ENCODE peak calls at places on chromosomes 16 and 17, in eight cellular contexts. One of them, this sample, is unnamed.
A peak's percentile ranks its signal among the peaks of the same experiment; 100 is the strongest.

GRCh38 chr16:8481810-8482209 is 108.5 kb downstream of the TMEM114 start:
- DNase-seq in AG04450: no peak
- DNase-seq in heart right ventricle: no peak
- DNase-seq in A172: no peak
- DNase-seq in A549: no peak
- DNase-seq in stromal cell of bone marrow: no peak
- DNase-seq in hippocampal formation: no peak
- DNase-seq in AG09319: no peak
- DNase-seq in this sample: no peak

GRCh38 chr16:31430380-31431052 is 2.4 kb upstream of the COX6A2 start:
- DNase-seq in heart right ventricle: no peak
- DNase-seq in AG09319: no peak
- DNase-seq in A549: no peak
- DNase-seq in hippocampal formation: no peak
- DNase-seq in AG04450: no peak
- DNase-seq in stromal cell of bone marrow: no peak
- DNase-seq in A172: no peak
- DNase-seq in this sample: no peak

GRCh38 chr17:44847581-44847980 is at the start of gene HIGD1B:
- DNase-seq in heart right ventricle: peak; percentile 59
- DNase-seq in A172: no peak
- DNase-seq in stromal cell of bone marrow: no peak
- DNase-seq in AG09319: no peak
- DNase-seq in AG04450: no peak
- DNase-seq in hippocampal formation: no peak
- DNase-seq in A549: no peak
- DNase-seq in this sample: no peak

GRCh38 chr17:73359987-73360410 is 48.2 kb upstream of the CDC42EP4 start:
- DNase-seq in AG04450: no peak
- DNase-seq in AG09319: no peak
- DNase-seq in A172: no peak
- DNase-seq in stromal cell of bone marrow: no peak
- DNase-seq in A549: no peak
- DNase-seq in hippocampal formation: no peak
- DNase-seq in heart right ventricle: no peak
- DNase-seq in this sample: no peak

GRCh38 chr16:50697881-50698767 is 4.7 kb downstream of the NOD2 start:
- DNase-seq in AG09319: peak; percentile 8
- DNase-seq in heart right ventricle: peak; percentile 70
- DNase-seq in AG04450: no peak
- DNase-seq in A549: no peak
- DNase-seq in hippocampal formation: peak; percentile 43
- DNase-seq in stromal cell of bone marrow: peak; percentile 15
- DNase-seq in A172: peak; percentile 71
- DNase-seq in this sample: peak; percentile 46

GRCh38 chr16:79661578-79661977 is 61.0 kb upstream of the MAF start:
- DNase-seq in A172: no peak
- DNase-seq in hippocampal formation: no peak
- DNase-seq in A549: no peak
- DNase-seq in stromal cell of bone marrow: no peak
- DNase-seq in AG09319: no peak
- DNase-seq in heart right ventricle: no peak
- DNase-seq in AG04450: no peak
- DNase-seq in this sample: no peak

GRCh38 chr17:47692895-47693666 is 880 bp upstream of the TBKBP1 start:
- DNase-seq in stromal cell of bone marrow: no peak
- DNase-seq in A549: no peak
- DNase-seq in hippocampal formation: no peak
- DNase-seq in heart right ventricle: no peak
- DNase-seq in AG04450: no peak
- DNase-seq in AG09319: no peak
- DNase-seq in A172: no peak
- DNase-seq in this sample: no peak

GRCh38 chr17:57356722-57357391 is 100.5 kb downstream of the MSI2 start:
- DNase-seq in A549: no peak
- DNase-seq in hippocampal formation: no peak
- DNase-seq in A172: no peak
- DNase-seq in heart right ventricle: no peak
- DNase-seq in AG04450: no peak
- DNase-seq in AG09319: no peak
- DNase-seq in stromal cell of bone marrow: no peak
- DNase-seq in this sample: peak; percentile 31

GRCh38 chr16:55041540-55042234 is 111.0 kb downstream of the IRX5 start:
- DNase-seq in A549: no peak
- DNase-seq in stromal cell of bone marrow: no peak
- DNase-seq in A172: no peak
- DNase-seq in AG04450: no peak
- DNase-seq in hippocampal formation: no peak
- DNase-seq in heart right ventricle: no peak
- DNase-seq in AG09319: no peak
- DNase-seq in this sample: no peak

GRCh38 chr16:16145286-16145685 is 78.0 kb downstream of the ABCC6 start:
- DNase-seq in stromal cell of bone marrow: no peak
- DNase-seq in A549: no peak
- DNase-seq in AG04450: no peak
- DNase-seq in AG09319: no peak
- DNase-seq in heart right ventricle: no peak
- DNase-seq in hippocampal formation: no peak
- DNase-seq in A172: no peak
- DNase-seq in this sample: no peak

GRCh38 chr16:7614022-7614795 is 281.6 kb downstream of the RBFOX1 start:
- DNase-seq in hippocampal formation: no peak
- DNase-seq in AG09319: no peak
- DNase-seq in stromal cell of bone marrow: no peak
- DNase-seq in A172: no peak
- DNase-seq in heart right ventricle: no peak
- DNase-seq in AG04450: no peak
- DNase-seq in A549: no peak
- DNase-seq in this sample: no peak

GRCh38 chr16:57166951-57167350 is 18.9 kb downstream of the PSME3IP1 start:
- DNase-seq in heart right ventricle: no peak
- DNase-seq in A549: no peak
- DNase-seq in A172: no peak
- DNase-seq in AG09319: no peak
- DNase-seq in AG04450: no peak
- DNase-seq in hippocampal formation: no peak
- DNase-seq in stromal cell of bone marrow: peak; percentile 54
- DNase-seq in this sample: peak; percentile 21

GRCh38 chr16:66510711-66511614 is 39.0 kb downstream of the TK2 start:
- DNase-seq in AG09319: no peak
- DNase-seq in A549: peak; percentile 35
- DNase-seq in hippocampal formation: peak; percentile 46
- DNase-seq in stromal cell of bone marrow: no peak
- DNase-seq in A172: no peak
- DNase-seq in heart right ventricle: no peak
- DNase-seq in AG04450: no peak
- DNase-seq in this sample: peak; percentile 66

GRCh38 chr16:67197704-67198103 is 1.2 kb upstream of the ELMO3 start:
- DNase-seq in A172: no peak
- DNase-seq in hippocampal formation: no peak
- DNase-seq in AG04450: no peak
- DNase-seq in AG09319: no peak
- DNase-seq in A549: no peak
- DNase-seq in stromal cell of bone marrow: no peak
- DNase-seq in heart right ventricle: no peak
- DNase-seq in this sample: no peak

GRCh38 chr17:7575481-7575883 is 4.0 kb upstream of the CD68 start:
- DNase-seq in AG09319: no peak
- DNase-seq in hippocampal formation: no peak
- DNase-seq in stromal cell of bone marrow: no peak
- DNase-seq in AG04450: no peak
- DNase-seq in A549: no peak
- DNase-seq in A172: no peak
- DNase-seq in heart right ventricle: no peak
- DNase-seq in this sample: no peak

GRCh38 chr17:17044846-17045561 is 2.7 kb downstream of the MPRIP start:
- DNase-seq in A172: peak; percentile 88
- DNase-seq in AG09319: no peak
- DNase-seq in hippocampal formation: no peak
- DNase-seq in AG04450: peak; percentile 26
- DNase-seq in stromal cell of bone marrow: peak; percentile 50
- DNase-seq in A549: peak; percentile 71
- DNase-seq in heart right ventricle: peak; percentile 85
- DNase-seq in this sample: no peak

GRCh38 chr17:40862985-40863733 is 3.9 kb downstream of the KRT12 start:
- DNase-seq in A172: no peak
- DNase-seq in hippocampal formation: no peak
- DNase-seq in heart right ventricle: no peak
- DNase-seq in AG09319: no peak
- DNase-seq in A549: no peak
- DNase-seq in AG04450: no peak
- DNase-seq in stromal cell of bone marrow: no peak
- DNase-seq in this sample: no peak

GRCh38 chr17:57262557-57262956 is 6.2 kb downstream of the MSI2 start:
- DNase-seq in A172: no peak
- DNase-seq in hippocampal formation: no peak
- DNase-seq in AG04450: no peak
- DNase-seq in AG09319: no peak
- DNase-seq in A549: no peak
- DNase-seq in stromal cell of bone marrow: no peak
- DNase-seq in heart right ventricle: no peak
- DNase-seq in this sample: no peak

GRCh38 chr16:53429221-53429943 is 4.9 kb upstream of the RBL2 start:
- DNase-seq in AG09319: no peak
- DNase-seq in A172: peak; percentile 61
- DNase-seq in AG04450: peak; percentile 54
- DNase-seq in heart right ventricle: no peak
- DNase-seq in hippocampal formation: no peak
- DNase-seq in A549: no peak
- DNase-seq in stromal cell of bone marrow: no peak
- DNase-seq in this sample: no peak

GRCh38 chr16:86959182-86959651 is 358.0 kb downstream of the C16orf95 start:
- DNase-seq in A549: no peak
- DNase-seq in hippocampal formation: no peak
- DNase-seq in AG09319: no peak
- DNase-seq in AG04450: no peak
- DNase-seq in A172: no peak
- DNase-seq in heart right ventricle: no peak
- DNase-seq in stromal cell of bone marrow: no peak
- DNase-seq in this sample: no peak

GRCh38 chr16:86403056-86403455 is 107.3 kb upstream of the FOXF1 start:
- DNase-seq in AG04450: no peak
- DNase-seq in hippocampal formation: no peak
- DNase-seq in A172: no peak
- DNase-seq in AG09319: no peak
- DNase-seq in stromal cell of bone marrow: no peak
- DNase-seq in A549: no peak
- DNase-seq in heart right ventricle: no peak
- DNase-seq in this sample: no peak